ENCODE peak calls at places on chromosomes 6 and 20, in eight cellular contexts. T, O, Q, A, P, X, L and Y are unnamed samples.
A peak's percentile ranks its signal among the peaks of the same experiment; 100 is the strongest.

GRCh38 chr6:108114861-108115597 is 40.5 kb upstream of the OSTM1 start:
- DNase-seq in T (no peak), O (peak; percentile 34), Q (no peak), A (peak; percentile 55), P (no peak), X (no peak), L (peak; percentile 31), Y (peak; percentile 20)

GRCh38 chr20:45433316-45433715 is 17.4 kb downstream of the PIGT start:
- DNase-seq in T (no peak), O (no peak), Q (no peak), A (peak; percentile 75), P (no peak), X (no peak), L (peak; percentile 33), Y (no peak)

GRCh38 chr6:133286765-133287164 is 45.6 kb downstream of the EYA4 start:
- DNase-seq in T (no peak), O (no peak), Q (no peak), A (peak; percentile 27), P (no peak), X (no peak), L (no peak), Y (no peak)

GRCh38 chr6:116220172-116220571 is 33.7 kb downstream of the TSPYL4 start:
- DNase-seq in T (no peak), O (peak; percentile 85), Q (no peak), A (peak; percentile 10), P (no peak), X (no peak), L (no peak), Y (no peak)

GRCh38 chr20:62367136-62367482 is at the start of gene LAMA5:
- DNase-seq in T (no peak), O (peak; percentile 74), Q (no peak), A (no peak), P (no peak), X (no peak), L (peak; percentile 69), Y (peak; percentile 58)

GRCh38 chr20:52798124-52798523 is 174.0 kb upstream of the TSHZ2 start:
- DNase-seq in T (no peak), O (no peak), Q (no peak), A (no peak), P (no peak), X (no peak), L (no peak), Y (no peak)

GRCh38 chr6:106473807-106474206 is 113.3 kb downstream of the CRYBG1 start:
- DNase-seq in T (no peak), O (no peak), Q (no peak), A (peak; percentile 80), P (no peak), X (no peak), L (no peak), Y (no peak)

GRCh38 chr6:83215131-83216047 is 22.2 kb downstream of the RWDD2A start:
- DNase-seq in T (peak; percentile 10), O (peak; percentile 53), Q (peak; percentile 38), A (peak; percentile 80), P (peak; percentile 29), X (peak; percentile 38), L (peak; percentile 51), Y (peak; percentile 69)

GRCh38 chr6:10402648-10403311 is 12.1 kb downstream of the TFAP2A start:
- DNase-seq in T (no peak), O (no peak), Q (no peak), A (no peak), P (no peak), X (no peak), L (no peak), Y (peak; percentile 31)

GRCh38 chr6:65937982-65938381 is 231.0 kb upstream of the EYS start:
- DNase-seq in T (no peak), O (no peak), Q (no peak), A (no peak), P (no peak), X (no peak), L (no peak), Y (no peak)

GRCh38 chr6:148761532-148761951 is 14.7 kb downstream of the UST start:
- DNase-seq in T (no peak), O (peak; percentile 89), Q (no peak), A (peak; percentile 22), P (no peak), X (no peak), L (peak; percentile 30), Y (no peak)

GRCh38 chr6:8400663-8401062 is 34.7 kb downstream of the SLC35B3 start:
- DNase-seq in T (no peak), O (no peak), Q (no peak), A (no peak), P (no peak), X (no peak), L (no peak), Y (no peak)

GRCh38 chr20:8375898-8376297 is 243.8 kb downstream of the PLCB1 start:
- DNase-seq in T (no peak), O (peak; percentile 43), Q (no peak), A (no peak), P (no peak), X (no peak), L (no peak), Y (no peak)

GRCh38 chr6:134774244-134774643 is 175.7 kb downstream of the ALDH8A1 start:
- DNase-seq in T (no peak), O (no peak), Q (no peak), A (peak; percentile 93), P (no peak), X (no peak), L (no peak), Y (no peak)

GRCh38 chr20:6663104-6663503 is 104.4 kb upstream of the BMP2 start:
- DNase-seq in T (no peak), O (no peak), Q (no peak), A (no peak), P (no peak), X (no peak), L (no peak), Y (no peak)

GRCh38 chr20:44615169-44615791 is 32.9 kb downstream of the PKIG start:
- DNase-seq in T (no peak), O (peak; percentile 15), Q (no peak), A (peak; percentile 38), P (no peak), X (no peak), L (no peak), Y (no peak)

GRCh38 chr20:5596401-5597193 is 153.6 kb upstream of the SHLD1 start:
- DNase-seq in T (no peak), O (no peak), Q (no peak), A (no peak), P (no peak), X (no peak), L (no peak), Y (peak; percentile 62)

GRCh38 chr20:31740208-31740607 is 1.1 kb downstream of the TPX2 start:
- DNase-seq in T (no peak), O (no peak), Q (no peak), A (peak; percentile 80), P (no peak), X (no peak), L (no peak), Y (peak; percentile 70)

GRCh38 chr20:31739550-31739863 is 417 bp downstream of the TPX2 start:
- DNase-seq in T (no peak), O (no peak), Q (no peak), A (no peak), P (no peak), X (no peak), L (no peak), Y (no peak)

GRCh38 chr20:31740656-31741323 is 1.7 kb downstream of the TPX2 start:
- DNase-seq in T (no peak), O (no peak), Q (no peak), A (no peak), P (no peak), X (no peak), L (no peak), Y (peak; percentile 45)

GRCh38 chr20:31738729-31739549 is at the start of gene TPX2:
- DNase-seq in T (peak; percentile 99), O (peak; percentile 97), Q (peak; percentile 95), A (peak; percentile 96), P (peak; percentile 89), X (peak; percentile 93), L (peak; percentile 95), Y (peak; percentile 97)
- TF ChIP-seq POLR2A in T (peak; percentile 43), O (peak; percentile 81), Q (no peak), A (peak; percentile 73), P (peak; percentile 65), X (peak; percentile 94), L (peak; percentile 51), Y (peak; percentile 95)

GRCh38 chr6:158796353-158796752 is 22.8 kb downstream of the EZR start:
- DNase-seq in T (no peak), O (no peak), Q (no peak), A (no peak), P (no peak), X (no peak), L (no peak), Y (no peak)
- TF ChIP-seq POLR2A in T (no peak), O (no peak), Q (no peak), A (no peak), P (no peak), X (no peak), L (no peak), Y (no peak)

DNA sequence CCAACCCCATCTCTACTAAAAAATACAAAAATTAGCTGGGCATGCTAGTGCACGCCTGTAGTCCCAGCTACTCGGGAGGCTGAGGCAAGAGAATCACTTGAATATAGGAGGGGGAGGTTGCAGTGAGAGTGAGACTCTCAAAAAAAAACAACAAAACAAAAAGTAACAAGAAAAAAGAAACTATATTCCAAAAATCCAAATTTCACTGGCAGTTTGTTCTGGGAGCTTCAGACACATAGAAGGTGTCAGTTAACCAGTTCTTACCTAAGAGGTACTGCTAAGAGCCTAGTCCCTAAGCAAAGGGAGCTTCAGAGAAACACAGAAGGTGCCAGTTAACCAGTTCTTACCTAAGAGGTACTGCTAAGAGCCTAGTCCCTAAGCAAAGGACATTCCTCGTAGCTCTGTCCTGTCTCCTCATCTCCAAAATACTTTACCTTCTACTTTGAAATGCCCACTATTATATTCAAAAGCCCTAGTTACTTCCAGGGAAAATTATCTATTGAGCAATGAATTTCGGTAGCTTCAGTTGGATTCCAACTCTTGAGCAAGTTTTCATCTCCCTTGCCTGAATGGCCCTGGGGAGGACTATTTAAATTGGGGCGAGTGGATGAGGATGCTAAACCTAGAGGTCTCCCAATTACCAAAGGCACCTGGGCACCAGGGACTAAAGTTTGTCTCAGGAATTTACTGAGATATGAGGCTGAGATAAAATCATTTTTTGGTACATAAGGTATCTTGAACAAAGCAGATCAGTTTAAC is 41.0 kb downstream of the HFE start:
- DNase-seq in T (no peak), O (no peak), Q (no peak), A (no peak), P (no peak), X (no peak), L (no peak), Y (no peak)
- TF ChIP-seq POLR2A in T (no peak), O (no peak), Q (no peak), A (no peak), P (no peak), X (no peak), L (no peak), Y (peak; percentile 31)

DNA sequence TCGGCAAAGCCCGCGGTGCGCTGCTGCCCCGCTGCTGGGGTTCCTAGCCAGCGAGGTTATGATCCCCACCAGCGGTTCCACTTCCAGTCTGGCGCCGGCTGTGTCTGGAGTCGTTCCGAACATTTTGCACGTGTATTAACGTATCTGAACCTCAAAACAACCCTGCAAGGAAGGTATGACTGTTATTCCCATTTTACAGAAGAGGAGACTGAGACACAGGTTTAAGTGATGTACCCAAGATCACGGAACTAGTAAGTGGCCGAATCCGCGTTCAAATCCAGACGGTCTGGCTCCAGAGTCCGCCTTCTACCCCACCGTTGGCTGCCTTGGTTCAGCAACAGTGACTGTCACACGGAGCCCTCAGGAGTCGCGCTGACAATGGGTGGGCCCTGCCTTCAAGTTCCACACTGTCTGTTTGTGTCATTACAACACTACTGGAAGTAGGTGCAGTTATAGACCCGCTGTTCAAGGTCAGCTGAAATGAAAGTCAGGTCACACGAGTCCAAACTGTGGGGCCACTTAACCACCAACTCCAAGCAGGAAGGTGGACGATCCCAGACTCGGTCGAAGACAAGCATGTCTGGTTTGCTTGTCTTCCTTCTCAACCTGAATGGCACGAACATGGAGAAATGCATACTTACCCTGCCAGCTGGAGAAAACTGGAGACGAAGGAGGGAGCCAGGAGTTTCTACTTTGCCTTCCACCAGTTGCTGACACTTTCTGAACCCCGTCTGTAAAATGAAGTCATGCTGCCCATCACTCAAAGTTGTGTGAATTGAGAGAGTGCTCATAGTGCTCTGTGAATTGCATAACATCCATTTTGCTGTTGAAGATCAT is 808 bp upstream of the SRXN1 start:
- DNase-seq in T (no peak), O (peak; percentile 29), Q (no peak), A (no peak), P (no peak), X (no peak), L (peak; percentile 22), Y (peak; percentile 69)
- TF ChIP-seq POLR2A in T (peak; percentile 76), O (no peak), Q (no peak), A (peak; percentile 42), P (no peak), X (no peak), L (no peak), Y (peak; percentile 40)